ENCODE peak calls at places on chromosome 19, in nine cellular contexts. One of them, this sample, is unnamed.

GRCh38 chr19:21084343-21084742 is 2.3 kb downstream of the ZNF714 start:
- DNase-seq in cardiac muscle cell: peak; percentile 35
- DNase-seq in tibial artery: no peak
- DNase-seq in stimulated activated CD8-positive, alpha-beta memory T cell treated with anti-CD3 and anti-CD28 coated beads, Interleukin-15, amount 100 ng/mL, for 1 hour: no peak
- DNase-seq in activated CD4-positive, alpha-beta T cell treated with anti-CD3 and anti-CD28 coated beads, Interleukin-2, amount 50 U/mL, for 24 hours: no peak
- DNase-seq in H4: no peak
- DNase-seq in amniotic stem cell: no peak
- DNase-seq in Calu3: no peak
- DNase-seq in T-helper 1 cell: no peak
- DNase-seq in this sample: no peak

GRCh38 chr19:53942001-53942786 is 20.5 kb upstream of the CACNG8 start:
- DNase-seq in amniotic stem cell: no peak
- DNase-seq in tibial artery: no peak
- DNase-seq in Calu3: no peak
- DNase-seq in activated CD4-positive, alpha-beta T cell treated with anti-CD3 and anti-CD28 coated beads, Interleukin-2, amount 50 U/mL, for 24 hours: no peak
- DNase-seq in H4: no peak
- DNase-seq in T-helper 1 cell: no peak
- DNase-seq in cardiac muscle cell: no peak
- DNase-seq in stimulated activated CD8-positive, alpha-beta memory T cell treated with anti-CD3 and anti-CD28 coated beads, Interleukin-15, amount 100 ng/mL, for 1 hour: no peak
- DNase-seq in this sample: no peak

GRCh38 chr19:5696196-5697021 is 6.3 kb downstream of the RPL36 start:
- DNase-seq in stimulated activated CD8-positive, alpha-beta memory T cell treated with anti-CD3 and anti-CD28 coated beads, Interleukin-15, amount 100 ng/mL, for 1 hour: no peak
- DNase-seq in H4: no peak
- DNase-seq in T-helper 1 cell: no peak
- DNase-seq in amniotic stem cell: no peak
- DNase-seq in Calu3: no peak
- DNase-seq in tibial artery: no peak
- DNase-seq in activated CD4-positive, alpha-beta T cell treated with anti-CD3 and anti-CD28 coated beads, Interleukin-2, amount 50 U/mL, for 24 hours: no peak
- DNase-seq in cardiac muscle cell: no peak
- DNase-seq in this sample: no peak

GRCh38 chr19:33280351-33280921 is 21.9 kb downstream of the CEBPA start:
- DNase-seq in tibial artery: no peak
- DNase-seq in T-helper 1 cell: no peak
- DNase-seq in Calu3: no peak
- DNase-seq in cardiac muscle cell: no peak
- DNase-seq in activated CD4-positive, alpha-beta T cell treated with anti-CD3 and anti-CD28 coated beads, Interleukin-2, amount 50 U/mL, for 24 hours: no peak
- DNase-seq in stimulated activated CD8-positive, alpha-beta memory T cell treated with anti-CD3 and anti-CD28 coated beads, Interleukin-15, amount 100 ng/mL, for 1 hour: no peak
- DNase-seq in amniotic stem cell: no peak
- DNase-seq in H4: no peak
- DNase-seq in this sample: peak; percentile 71

GRCh38 chr19:9219489-9219888 is at the start of gene OR7D4:
- DNase-seq in activated CD4-positive, alpha-beta T cell treated with anti-CD3 and anti-CD28 coated beads, Interleukin-2, amount 50 U/mL, for 24 hours: no peak
- DNase-seq in amniotic stem cell: no peak
- DNase-seq in H4: no peak
- DNase-seq in Calu3: no peak
- DNase-seq in tibial artery: no peak
- DNase-seq in cardiac muscle cell: no peak
- DNase-seq in stimulated activated CD8-positive, alpha-beta memory T cell treated with anti-CD3 and anti-CD28 coated beads, Interleukin-15, amount 100 ng/mL, for 1 hour: no peak
- DNase-seq in T-helper 1 cell: no peak
- DNase-seq in this sample: no peak

GRCh38 chr19:15291089-15291488 is 41.2 kb downstream of the BRD4 start:
- DNase-seq in tibial artery: no peak
- DNase-seq in Calu3: no peak
- DNase-seq in activated CD4-positive, alpha-beta T cell treated with anti-CD3 and anti-CD28 coated beads, Interleukin-2, amount 50 U/mL, for 24 hours: no peak
- DNase-seq in stimulated activated CD8-positive, alpha-beta memory T cell treated with anti-CD3 and anti-CD28 coated beads, Interleukin-15, amount 100 ng/mL, for 1 hour: no peak
- DNase-seq in H4: no peak
- DNase-seq in cardiac muscle cell: no peak
- DNase-seq in T-helper 1 cell: no peak
- DNase-seq in amniotic stem cell: no peak
- DNase-seq in this sample: no peak

GRCh38 chr19:3411636-3412035 is 45.3 kb downstream of the NFIC start:
- DNase-seq in tibial artery: no peak
- DNase-seq in cardiac muscle cell: no peak
- DNase-seq in T-helper 1 cell: no peak
- DNase-seq in activated CD4-positive, alpha-beta T cell treated with anti-CD3 and anti-CD28 coated beads, Interleukin-2, amount 50 U/mL, for 24 hours: no peak
- DNase-seq in stimulated activated CD8-positive, alpha-beta memory T cell treated with anti-CD3 and anti-CD28 coated beads, Interleukin-15, amount 100 ng/mL, for 1 hour: no peak
- DNase-seq in H4: no peak
- DNase-seq in amniotic stem cell: no peak
- DNase-seq in Calu3: no peak
- DNase-seq in this sample: no peak

GRCh38 chr19:58395979-58396627 is 647 bp downstream of the RNF225 start:
- DNase-seq in amniotic stem cell: no peak
- DNase-seq in stimulated activated CD8-positive, alpha-beta memory T cell treated with anti-CD3 and anti-CD28 coated beads, Interleukin-15, amount 100 ng/mL, for 1 hour: no peak
- DNase-seq in cardiac muscle cell: peak; percentile 35
- DNase-seq in Calu3: no peak
- DNase-seq in tibial artery: no peak
- DNase-seq in T-helper 1 cell: no peak
- DNase-seq in activated CD4-positive, alpha-beta T cell treated with anti-CD3 and anti-CD28 coated beads, Interleukin-2, amount 50 U/mL, for 24 hours: no peak
- DNase-seq in H4: no peak
- DNase-seq in this sample: no peak

GRCh38 chr19:29060833-29061364 is 152.1 kb downstream of the UQCRFS1 start:
- DNase-seq in T-helper 1 cell: no peak
- DNase-seq in stimulated activated CD8-positive, alpha-beta memory T cell treated with anti-CD3 and anti-CD28 coated beads, Interleukin-15, amount 100 ng/mL, for 1 hour: no peak
- DNase-seq in H4: no peak
- DNase-seq in activated CD4-positive, alpha-beta T cell treated with anti-CD3 and anti-CD28 coated beads, Interleukin-2, amount 50 U/mL, for 24 hours: no peak
- DNase-seq in amniotic stem cell: no peak
- DNase-seq in tibial artery: no peak
- DNase-seq in Calu3: no peak
- DNase-seq in cardiac muscle cell: no peak
- DNase-seq in this sample: no peak

GRCh38 chr19:532578-533484 is 1.3 kb downstream of the CDC34 start:
- DNase-seq in Calu3: peak; percentile 48
- DNase-seq in tibial artery: peak; percentile 71
- DNase-seq in H4: no peak
- DNase-seq in stimulated activated CD8-positive, alpha-beta memory T cell treated with anti-CD3 and anti-CD28 coated beads, Interleukin-15, amount 100 ng/mL, for 1 hour: no peak
- DNase-seq in T-helper 1 cell: no peak
- DNase-seq in amniotic stem cell: peak; percentile 68
- DNase-seq in cardiac muscle cell: peak; percentile 68
- DNase-seq in activated CD4-positive, alpha-beta T cell treated with anti-CD3 and anti-CD28 coated beads, Interleukin-2, amount 50 U/mL, for 24 hours: no peak
- DNase-seq in this sample: no peak

GRCh38 chr19:335486-336066 is 9.0 kb downstream of the MIER2 start:
- DNase-seq in Calu3: no peak
- DNase-seq in T-helper 1 cell: no peak
- DNase-seq in tibial artery: no peak
- DNase-seq in cardiac muscle cell: no peak
- DNase-seq in activated CD4-positive, alpha-beta T cell treated with anti-CD3 and anti-CD28 coated beads, Interleukin-2, amount 50 U/mL, for 24 hours: no peak
- DNase-seq in stimulated activated CD8-positive, alpha-beta memory T cell treated with anti-CD3 and anti-CD28 coated beads, Interleukin-15, amount 100 ng/mL, for 1 hour: no peak
- DNase-seq in H4: no peak
- DNase-seq in amniotic stem cell: no peak
- DNase-seq in this sample: no peak

GRCh38 chr19:34480971-34481821 is at the start of gene WTIP:
- DNase-seq in activated CD4-positive, alpha-beta T cell treated with anti-CD3 and anti-CD28 coated beads, Interleukin-2, amount 50 U/mL, for 24 hours: no peak
- DNase-seq in cardiac muscle cell: peak; percentile 95
- DNase-seq in T-helper 1 cell: no peak
- DNase-seq in H4: peak; percentile 73
- DNase-seq in stimulated activated CD8-positive, alpha-beta memory T cell treated with anti-CD3 and anti-CD28 coated beads, Interleukin-15, amount 100 ng/mL, for 1 hour: no peak
- DNase-seq in tibial artery: peak; percentile 67
- DNase-seq in Calu3: peak; percentile 65
- DNase-seq in amniotic stem cell: peak; percentile 80
- DNase-seq in this sample: no peak

GRCh38 chr19:16025108-16026101 is 50.9 kb upstream of the TPM4 start:
- DNase-seq in tibial artery: no peak
- DNase-seq in T-helper 1 cell: no peak
- DNase-seq in stimulated activated CD8-positive, alpha-beta memory T cell treated with anti-CD3 and anti-CD28 coated beads, Interleukin-15, amount 100 ng/mL, for 1 hour: no peak
- DNase-seq in H4: peak; percentile 72
- DNase-seq in cardiac muscle cell: peak; percentile 59
- DNase-seq in amniotic stem cell: peak; percentile 40
- DNase-seq in activated CD4-positive, alpha-beta T cell treated with anti-CD3 and anti-CD28 coated beads, Interleukin-2, amount 50 U/mL, for 24 hours: no peak
- DNase-seq in Calu3: peak; percentile 60
- DNase-seq in this sample: peak; percentile 17

GRCh38 chr19:3469638-3470499 is 10.5 kb downstream of the SMIM24 start:
- DNase-seq in T-helper 1 cell: no peak
- DNase-seq in activated CD4-positive, alpha-beta T cell treated with anti-CD3 and anti-CD28 coated beads, Interleukin-2, amount 50 U/mL, for 24 hours: no peak
- DNase-seq in amniotic stem cell: no peak
- DNase-seq in H4: no peak
- DNase-seq in cardiac muscle cell: no peak
- DNase-seq in stimulated activated CD8-positive, alpha-beta memory T cell treated with anti-CD3 and anti-CD28 coated beads, Interleukin-15, amount 100 ng/mL, for 1 hour: no peak
- DNase-seq in Calu3: no peak
- DNase-seq in tibial artery: no peak
- DNase-seq in this sample: no peak

GRCh38 chr19:40594657-40595077 is 6.5 kb upstream of the LTBP4 start:
- DNase-seq in Calu3: no peak
- DNase-seq in stimulated activated CD8-positive, alpha-beta memory T cell treated with anti-CD3 and anti-CD28 coated beads, Interleukin-15, amount 100 ng/mL, for 1 hour: no peak
- DNase-seq in activated CD4-positive, alpha-beta T cell treated with anti-CD3 and anti-CD28 coated beads, Interleukin-2, amount 50 U/mL, for 24 hours: no peak
- DNase-seq in H4: no peak
- DNase-seq in amniotic stem cell: no peak
- DNase-seq in cardiac muscle cell: no peak
- DNase-seq in tibial artery: no peak
- DNase-seq in T-helper 1 cell: no peak
- DNase-seq in this sample: no peak

GRCh38 chr19:3210347-3211017 is 14.0 kb upstream of the CELF5 start:
- DNase-seq in cardiac muscle cell: peak; percentile 35
- DNase-seq in activated CD4-positive, alpha-beta T cell treated with anti-CD3 and anti-CD28 coated beads, Interleukin-2, amount 50 U/mL, for 24 hours: peak; percentile 55
- DNase-seq in T-helper 1 cell: peak; percentile 51
- DNase-seq in tibial artery: peak; percentile 40
- DNase-seq in H4: peak; percentile 22
- DNase-seq in stimulated activated CD8-positive, alpha-beta memory T cell treated with anti-CD3 and anti-CD28 coated beads, Interleukin-15, amount 100 ng/mL, for 1 hour: peak; percentile 47
- DNase-seq in Calu3: peak; percentile 51
- DNase-seq in amniotic stem cell: no peak
- DNase-seq in this sample: peak; percentile 59

GRCh38 chr19:15288146-15288963 is 44.0 kb downstream of the BRD4 start:
- DNase-seq in activated CD4-positive, alpha-beta T cell treated with anti-CD3 and anti-CD28 coated beads, Interleukin-2, amount 50 U/mL, for 24 hours: no peak
- DNase-seq in Calu3: no peak
- DNase-seq in H4: peak; percentile 46
- DNase-seq in stimulated activated CD8-positive, alpha-beta memory T cell treated with anti-CD3 and anti-CD28 coated beads, Interleukin-15, amount 100 ng/mL, for 1 hour: no peak
- DNase-seq in cardiac muscle cell: no peak
- DNase-seq in amniotic stem cell: no peak
- DNase-seq in T-helper 1 cell: no peak
- DNase-seq in tibial artery: no peak
- DNase-seq in this sample: no peak

GRCh38 chr19:29841559-29842367 is 30.0 kb downstream of the CCNE1 start:
- DNase-seq in tibial artery: no peak
- DNase-seq in cardiac muscle cell: peak; percentile 43
- DNase-seq in stimulated activated CD8-positive, alpha-beta memory T cell treated with anti-CD3 and anti-CD28 coated beads, Interleukin-15, amount 100 ng/mL, for 1 hour: no peak
- DNase-seq in activated CD4-positive, alpha-beta T cell treated with anti-CD3 and anti-CD28 coated beads, Interleukin-2, amount 50 U/mL, for 24 hours: no peak
- DNase-seq in T-helper 1 cell: no peak
- DNase-seq in amniotic stem cell: no peak
- DNase-seq in Calu3: peak; percentile 37
- DNase-seq in H4: peak; percentile 84
- DNase-seq in this sample: no peak

GRCh38 chr19:53771133-53771532 is 53.0 kb downstream of the NLRP12 start:
- DNase-seq in tibial artery: no peak
- DNase-seq in Calu3: peak; percentile 65
- DNase-seq in cardiac muscle cell: no peak
- DNase-seq in amniotic stem cell: no peak
- DNase-seq in activated CD4-positive, alpha-beta T cell treated with anti-CD3 and anti-CD28 coated beads, Interleukin-2, amount 50 U/mL, for 24 hours: no peak
- DNase-seq in stimulated activated CD8-positive, alpha-beta memory T cell treated with anti-CD3 and anti-CD28 coated beads, Interleukin-15, amount 100 ng/mL, for 1 hour: no peak
- DNase-seq in T-helper 1 cell: no peak
- DNase-seq in H4: no peak
- DNase-seq in this sample: no peak

This sample was measured in GM18507.